ENCODE peak calls at places on chromosomes 5 and 9, in eight cellular contexts. N, T, U, S, V, Q, A and X are unnamed samples.

GRCh38 chr9:15132107-15132506 is 174.9 kb downstream of the TTC39B start:
- DNase-seq in N (no peak), T (no peak), U (no peak), S (no peak), V (no peak), Q (no peak), A (no peak), X (no peak)

GRCh38 chr5:84430079-84430478 is 45.4 kb upstream of the EDIL3 start:
- DNase-seq in N (no peak), T (no peak), U (no peak), S (no peak), V (no peak), Q (no peak), A (no peak), X (no peak)

GRCh38 chr5:149944666-149945065 is at the start of gene PDE6A:
- DNase-seq in N (no peak), T (no peak), U (no peak), S (no peak), V (no peak), Q (no peak), A (no peak), X (no peak)

GRCh38 chr9:126548312-126548711 is 65.4 kb upstream of the LMX1B start:
- DNase-seq in N (no peak), T (no peak), U (no peak), S (no peak), V (no peak), Q (no peak), A (no peak), X (no peak)

GRCh38 chr5:52693279-52693678 is 94.4 kb upstream of the ITGA1 start:
- DNase-seq in N (no peak), T (peak), U (no peak), S (peak), V (peak), Q (peak), A (no peak), X (no peak)

GRCh38 chr9:7169717-7170348 is 412.1 kb downstream of the KDM4C start:
- DNase-seq in N (no peak), T (peak), U (no peak), S (no peak), V (no peak), Q (no peak), A (no peak), X (no peak)

GRCh38 chr5:4363045-4363444 is 767.4 kb downstream of the IRX1 start:
- DNase-seq in N (no peak), T (no peak), U (no peak), S (no peak), V (no peak), Q (no peak), A (no peak), X (no peak)

GRCh38 chr5:38808666-38809343 is 37.0 kb upstream of the OSMR start:
- DNase-seq in N (no peak), T (no peak), U (no peak), S (no peak), V (peak), Q (no peak), A (no peak), X (no peak)

GRCh38 chr5:149826574-149826973 is 96.5 kb downstream of the PPARGC1B start:
- DNase-seq in N (peak), T (no peak), U (no peak), S (no peak), V (no peak), Q (no peak), A (no peak), X (no peak)

GRCh38 chr9:77456829-77457437 is 191.2 kb downstream of the GNA14 start:
- DNase-seq in N (peak), T (peak), U (peak), S (peak), V (peak), Q (peak), A (peak), X (peak)
- TF ChIP-seq CTCF in N (peak), T (peak), U (peak), S (peak), V (peak), Q (peak), A (peak), X (no peak)

GRCh38 chr9:91771027-91771426 is 179.0 kb downstream of the ROR2 start:
- DNase-seq in N (no peak), T (peak), U (no peak), S (no peak), V (peak), Q (peak), A (no peak), X (no peak)
- TF ChIP-seq CTCF in N (peak), T (peak), U (no peak), S (no peak), V (peak), Q (peak), A (peak), X (no peak)

GRCh38 chr9:112849363-112849922 is 41.2 kb downstream of the SLC46A2 start:
- DNase-seq in N (no peak), T (no peak), U (no peak), S (no peak), V (no peak), Q (no peak), A (no peak), X (no peak)

GRCh38 chr9:112846528-112847488 is 43.9 kb downstream of the SLC46A2 start:
- DNase-seq in N (no peak), T (peak), U (peak), S (no peak), V (no peak), Q (no peak), A (no peak), X (no peak)

GRCh38 chr9:112844771-112845542 is 45.7 kb downstream of the SLC46A2 start:
- DNase-seq in N (peak), T (peak), U (peak), S (peak), V (peak), Q (peak), A (peak), X (peak)

GRCh38 chr9:112850840-112851239 is 39.8 kb downstream of the SLC46A2 start:
- DNase-seq in N (no peak), T (no peak), U (no peak), S (no peak), V (no peak), Q (no peak), A (no peak), X (no peak)

DNA sequence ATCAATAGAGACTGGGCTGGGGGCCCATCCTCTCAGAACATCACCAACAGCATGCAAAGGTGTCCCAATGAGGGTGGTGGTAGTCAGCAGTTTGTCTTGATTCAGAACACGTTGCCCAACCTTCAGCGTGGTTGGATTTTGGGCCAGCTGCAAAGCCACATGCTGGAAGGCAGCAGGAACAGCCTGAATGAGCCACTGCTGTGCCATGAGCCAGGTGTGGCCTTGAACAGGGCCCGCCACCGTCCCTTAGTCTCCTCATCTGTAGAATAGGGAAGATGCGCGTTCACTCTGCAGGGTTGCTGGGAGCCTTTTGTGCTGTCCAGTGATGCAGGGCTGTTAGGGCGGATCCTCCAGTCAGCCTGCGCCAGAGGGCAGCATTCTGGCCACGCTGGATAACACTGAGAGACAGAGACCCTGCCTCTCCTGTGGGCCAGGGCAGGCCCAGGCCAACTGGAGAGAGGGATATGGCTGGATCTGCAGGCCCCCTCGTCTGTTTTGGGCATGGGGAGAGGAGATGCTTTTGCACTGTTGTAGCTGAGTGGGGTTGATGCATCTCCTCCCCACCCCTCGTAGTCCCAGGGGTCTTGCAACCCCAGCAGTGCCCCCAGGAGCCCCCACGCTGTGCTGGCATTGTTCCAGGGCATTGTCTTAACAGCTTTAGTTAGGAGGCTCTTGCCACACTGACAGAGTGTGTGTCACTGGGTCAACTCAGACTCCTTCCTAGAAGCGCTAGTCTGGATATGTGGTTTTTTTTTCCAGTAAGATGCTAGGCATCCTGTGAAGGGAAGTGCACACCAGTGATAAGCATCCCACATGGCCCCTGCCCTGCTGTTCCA is 42.1 kb downstream of the SLC46A2 start:
- DNase-seq in N (no peak), T (peak), U (no peak), S (no peak), V (peak), Q (no peak), A (no peak), X (no peak)
- TF ChIP-seq CTCF in N (no peak), T (no peak), U (no peak), S (no peak), V (peak), Q (no peak), A (no peak), X (no peak)

GRCh38 chr5:95244479-95244878 is 40.4 kb downstream of the MCTP1 start:
- DNase-seq in N (no peak), T (no peak), U (no peak), S (no peak), V (peak), Q (no peak), A (no peak), X (no peak)
- TF ChIP-seq CTCF in N (no peak), T (no peak), U (no peak), S (no peak), V (no peak), Q (no peak), A (no peak), X (no peak)

DNA sequence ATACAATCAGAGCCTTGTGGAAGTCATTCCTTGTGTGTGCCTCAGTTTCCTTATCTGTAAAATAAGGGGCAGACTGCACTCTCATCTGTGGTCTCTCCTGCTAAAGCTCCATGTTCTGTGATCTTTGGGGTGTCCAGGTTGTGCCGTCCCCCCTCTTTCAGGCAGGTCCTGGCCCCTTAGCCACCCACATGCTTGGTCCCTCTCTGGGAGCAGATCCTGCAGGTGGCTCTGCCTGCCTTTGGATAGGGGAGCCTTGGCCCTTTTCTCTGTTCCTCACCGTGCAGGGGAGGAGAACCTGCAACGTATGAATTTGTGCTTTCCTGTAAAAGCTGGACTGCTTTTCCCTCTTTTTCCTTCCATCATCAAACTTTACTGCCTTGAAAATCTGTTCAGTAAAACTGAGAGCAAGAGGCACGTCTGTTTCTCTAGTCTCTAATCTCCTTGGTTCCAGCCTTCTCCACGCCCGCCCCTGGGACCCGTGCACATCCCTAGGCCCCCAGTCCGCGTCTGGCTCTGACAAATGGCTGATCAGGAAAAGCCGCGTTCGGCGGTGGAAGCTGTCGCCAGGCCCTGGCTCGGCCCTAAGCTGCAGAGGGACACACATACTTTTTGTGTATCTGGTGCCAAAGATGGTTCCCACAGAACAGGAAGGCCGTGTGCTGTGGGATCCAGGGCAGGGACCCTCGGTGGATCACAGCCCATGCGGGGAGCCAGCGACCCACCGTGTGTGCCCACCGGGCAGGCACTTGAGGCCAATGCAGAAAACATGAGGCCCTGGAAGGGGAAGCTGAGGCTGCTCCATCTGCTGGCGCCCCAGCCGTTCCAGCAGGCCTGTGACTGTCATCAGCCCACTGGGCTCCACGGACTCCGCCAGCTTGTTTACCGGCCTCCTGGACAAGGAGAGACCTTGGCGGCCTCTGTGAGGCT is 43.4 kb upstream of the COL5A1 start:
- DNase-seq in N (no peak), T (no peak), U (no peak), S (no peak), V (peak), Q (no peak), A (no peak), X (no peak)
- TF ChIP-seq CTCF in N (no peak), T (no peak), U (no peak), S (no peak), V (no peak), Q (no peak), A (no peak), X (no peak)

GRCh38 chr5:130077007-130077406 is 172.7 kb downstream of the CHSY3 start:
- DNase-seq in N (no peak), T (no peak), U (no peak), S (no peak), V (no peak), Q (no peak), A (no peak), X (no peak)
- TF ChIP-seq CTCF in N (no peak), T (peak), U (no peak), S (no peak), V (peak), Q (no peak), A (no peak), X (no peak)

GRCh38 chr9:122212473-122213004 is 16.2 kb downstream of the LHX6 start:
- DNase-seq in N (no peak), T (no peak), U (no peak), S (no peak), V (no peak), Q (no peak), A (no peak), X (no peak)

GRCh38 chr9:122213102-122213588 is 15.6 kb downstream of the LHX6 start:
- DNase-seq in N (no peak), T (no peak), U (no peak), S (no peak), V (no peak), Q (no peak), A (no peak), X (no peak)

GRCh38 chr9:122215663-122216062 is 13.1 kb downstream of the LHX6 start:
- DNase-seq in N (no peak), T (no peak), U (no peak), S (no peak), V (no peak), Q (no peak), A (no peak), X (no peak)

GRCh38 chr9:122214507-122214906 is 14.2 kb downstream of the LHX6 start:
- DNase-seq in N (no peak), T (no peak), U (no peak), S (no peak), V (no peak), Q (no peak), A (no peak), X (no peak)

GRCh38 chr9:122213589-122214413 is 15.0 kb downstream of the LHX6 start:
- DNase-seq in N (no peak), T (peak), U (no peak), S (peak), V (peak), Q (peak), A (peak), X (peak)
- TF ChIP-seq CTCF in N (no peak), T (no peak), U (no peak), S (no peak), V (peak), Q (no peak), A (peak), X (no peak)

GRCh38 chr9:132770775-132771310 is 100.6 kb downstream of the GTF3C4 start:
- DNase-seq in N (no peak), T (no peak), U (no peak), S (no peak), V (no peak), Q (no peak), A (no peak), X (no peak)

GRCh38 chr9:132773093-132773492 is 102.8 kb downstream of the GTF3C4 start:
- DNase-seq in N (no peak), T (no peak), U (no peak), S (no peak), V (no peak), Q (no peak), A (no peak), X (no peak)

GRCh38 chr9:132769895-132770774 is 99.9 kb downstream of the GTF3C4 start:
- DNase-seq in N (peak), T (peak), U (no peak), S (peak), V (peak), Q (peak), A (peak), X (peak)

GRCh38 chr9:132773764-132774339 is 103.6 kb downstream of the GTF3C4 start:
- DNase-seq in N (no peak), T (no peak), U (no peak), S (no peak), V (no peak), Q (no peak), A (no peak), X (no peak)

DNA sequence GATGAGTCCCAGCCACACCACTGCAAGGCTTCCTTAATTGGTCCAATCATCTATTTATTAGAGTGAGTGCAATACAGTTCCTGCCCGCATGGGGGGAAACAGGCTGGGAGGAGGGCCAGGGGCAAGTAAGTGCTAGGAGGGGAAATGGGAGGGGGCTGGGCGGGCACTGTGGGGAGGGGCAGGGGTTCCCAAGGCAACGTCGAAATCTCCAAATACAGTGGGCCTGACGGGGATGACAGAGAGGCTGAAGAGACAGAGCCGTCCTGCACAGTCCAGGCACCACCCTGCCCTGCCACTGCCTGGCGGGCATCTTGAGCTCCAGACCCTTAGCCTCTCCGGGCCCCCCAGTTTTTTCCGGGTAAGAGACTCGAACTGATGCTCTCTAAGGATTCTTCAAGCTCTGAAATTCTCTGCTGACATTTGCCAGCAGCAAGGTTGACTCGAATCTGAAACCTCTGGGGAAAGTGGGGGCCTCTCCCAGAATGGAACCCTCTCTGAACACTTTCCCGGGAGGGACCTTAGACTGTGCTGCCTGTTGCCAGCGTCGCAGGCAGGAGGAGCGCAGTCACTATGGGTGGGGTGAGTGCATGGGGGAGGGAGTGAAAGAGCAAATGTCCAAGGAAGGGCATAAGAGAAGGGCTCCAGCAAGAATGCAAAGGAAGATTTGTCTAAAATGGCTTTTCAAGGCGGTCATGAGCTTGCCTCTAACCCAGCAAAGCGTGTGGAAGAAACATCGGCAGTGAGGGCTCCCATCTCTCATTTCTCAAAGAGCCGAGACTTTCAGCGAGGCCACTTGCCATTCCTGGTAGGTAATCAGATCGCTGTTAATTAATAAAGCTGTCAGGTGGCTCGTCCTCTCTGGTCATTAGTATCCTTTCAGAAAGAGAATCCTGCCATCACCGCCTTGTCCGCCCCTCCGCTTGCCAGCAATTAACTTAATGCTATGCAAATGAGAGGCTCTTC is 98.9 kb downstream of the GTF3C4 start:
- DNase-seq in N (peak), T (peak), U (no peak), S (peak), V (peak), Q (peak), A (no peak), X (peak)
- TF ChIP-seq CTCF in N (peak), T (peak), U (peak), S (peak), V (peak), Q (peak), A (peak), X (no peak)